ENCODE peak calls at places on chromosomes 3 and 15, in six cellular contexts. I is CD4-positive, alpha-beta memory T cell; J is AG09309; Y is HFFc6; U is SW 1271; D is HEK293T. F is an unnamed sample.

GRCh38 chr3:45683417-45684326 is 5.5 kb upstream of the SACM1L start:
- DNase-seq in I (no peak), J (no peak), Y (no peak), U (no peak), D (no peak), F (no peak)

GRCh38 chr3:53131136-53131495 is 881 bp upstream of the RFT1 start:
- DNase-seq in I (no peak), J (no peak), Y (no peak), U (no peak), D (no peak), F (no peak)

GRCh38 chr3:53534216-53534615 is 39.8 kb downstream of the CACNA1D start:
- DNase-seq in I (no peak), J (no peak), Y (no peak), U (no peak), D (no peak), F (no peak)

GRCh38 chr15:74540135-74540760 is 772 bp upstream of the ARID3B start:
- DNase-seq in I (peak), J (no peak), Y (peak), U (no peak), D (no peak), F (no peak)

GRCh38 chr15:73927476-73928240 is 1.4 kb downstream of the LOXL1 start:
- DNase-seq in I (peak), J (no peak), Y (no peak), U (no peak), D (peak), F (no peak)

GRCh38 chr15:41961803-41962202 is 10.6 kb downstream of the EHD4 start:
- DNase-seq in I (no peak), J (no peak), Y (no peak), U (no peak), D (no peak), F (no peak)

GRCh38 chr3:66438045-66438444 is 62.8 kb downstream of the LRIG1 start:
- DNase-seq in I (no peak), J (no peak), Y (no peak), U (no peak), D (no peak), F (no peak)

GRCh38 chr3:157027861-157028745 is 131.8 kb downstream of the CCNL1 start:
- DNase-seq in I (no peak), J (no peak), Y (no peak), U (no peak), D (no peak), F (no peak)

GRCh38 chr3:96814581-96815567 is at the start of gene EPHA6:
- DNase-seq in I (no peak), J (no peak), Y (no peak), U (no peak), D (peak), F (no peak)

GRCh38 chr15:66698318-66698961 is 3.6 kb upstream of the SMAD6 start:
- DNase-seq in I (no peak), J (no peak), Y (peak), U (no peak), D (peak), F (peak)

GRCh38 chr3:113912551-113913246 is 35.1 kb upstream of the ZDHHC23 start:
- DNase-seq in I (peak), J (peak), Y (peak), U (peak), D (peak), F (peak)

GRCh38 chr15:67067161-67067853 is 1.9 kb downstream of the SMAD3 start:
- DNase-seq in I (no peak), J (no peak), Y (no peak), U (no peak), D (no peak), F (no peak)

F was measured in globus pallidus.